ENCODE peak calls at places on chromosomes 6 and 20, in nine cellular contexts. Z is fibroblast of lung, G is AG04449, S is endodermal cell, O is choroid plexus epithelial cell, C is fibroblast of the aortic adventitia, V is AG04450, N is HCT116, E is GM12878. T is an unnamed sample.

GRCh38 chr20:49479785-49480184 is 2.7 kb downstream of the KCNB1 start:
- DNase-seq in Z (no peak), G (no peak), S (peak), O (no peak), C (no peak), V (no peak), N (no peak), E (no peak), T (no peak)

GRCh38 chr20:54980321-54980960 is 505.0 kb downstream of the DOK5 start:
- DNase-seq in Z (no peak), G (no peak), S (no peak), O (peak), C (no peak), V (no peak), N (no peak), E (no peak), T (no peak)

GRCh38 chr6:39865011-39865888 is 69.0 kb downstream of the MOCS1 start:
- DNase-seq in Z (peak), G (no peak), S (peak), O (peak), C (peak), V (no peak), N (peak), E (no peak), T (peak)

GRCh38 chr6:18147160-18147559 is 7.7 kb downstream of the TPMT start:
- DNase-seq in Z (no peak), G (no peak), S (no peak), O (no peak), C (peak), V (no peak), N (no peak), E (no peak), T (peak)

GRCh38 chr6:84671188-84671587 is 93.2 kb downstream of the TBX18 start:
- DNase-seq in Z (no peak), G (no peak), S (no peak), O (no peak), C (no peak), V (no peak), N (no peak), E (no peak), T (no peak)

GRCh38 chr6:47440722-47441121 is 36.9 kb upstream of the CD2AP start:
- DNase-seq in Z (no peak), G (no peak), S (no peak), O (no peak), C (no peak), V (no peak), N (no peak), E (peak), T (no peak)

GRCh38 chr20:20076297-20077065 is 24.1 kb downstream of the CFAP61 start:
- DNase-seq in Z (peak), G (no peak), S (no peak), O (peak), C (peak), V (peak), N (no peak), E (no peak), T (peak)

GRCh38 chr6:111861321-111861938 is 11.8 kb downstream of the FYN start:
- DNase-seq in Z (no peak), G (no peak), S (no peak), O (no peak), C (no peak), V (no peak), N (no peak), E (no peak), T (no peak)

GRCh38 chr6:36616888-36617521 is 22.8 kb downstream of the SRSF3 start:
- DNase-seq in Z (no peak), G (no peak), S (no peak), O (no peak), C (no peak), V (no peak), N (peak), E (no peak), T (peak)

GRCh38 chr6:130796313-130796905 is 30.8 kb upstream of the SMLR1 start:
- DNase-seq in Z (peak), G (no peak), S (no peak), O (peak), C (peak), V (no peak), N (no peak), E (no peak), T (peak)

GRCh38 chr6:167682125-167682524 is 144.6 kb upstream of the AFDN start:
- DNase-seq in Z (no peak), G (no peak), S (no peak), O (no peak), C (no peak), V (no peak), N (no peak), E (no peak), T (no peak)

GRCh38 chr6:112717401-112717800 is 370.3 kb downstream of the RFPL4B start:
- DNase-seq in Z (peak), G (no peak), S (no peak), O (peak), C (peak), V (no peak), N (no peak), E (no peak), T (peak)

GRCh38 chr6:131575834-131576478 is 2.9 kb downstream of the ARG1 start:
- DNase-seq in Z (no peak), G (no peak), S (no peak), O (no peak), C (no peak), V (no peak), N (no peak), E (no peak), T (no peak)

GRCh38 chr6:53042112-53042511 is 23.1 kb upstream of the FBXO9 start:
- DNase-seq in Z (peak), G (peak), S (no peak), O (peak), C (peak), V (peak), N (peak), E (no peak), T (peak)

GRCh38 chr20:14434379-14435136 is 97.1 kb upstream of the FLRT3 start:
- DNase-seq in Z (peak), G (no peak), S (no peak), O (peak), C (peak), V (peak), N (no peak), E (no peak), T (no peak)

GRCh38 chr6:169812257-169812644 is 60.8 kb downstream of the ERMARD start:
- DNase-seq in Z (no peak), G (no peak), S (no peak), O (no peak), C (no peak), V (no peak), N (no peak), E (no peak), T (no peak)

GRCh38 chr20:34302312-34302722 is 838 bp downstream of the AHCY start:
- DNase-seq in Z (peak), G (no peak), S (no peak), O (peak), C (peak), V (no peak), N (no peak), E (no peak), T (peak)
- TF ChIP-seq CTCF in Z (no peak), G (no peak), S (peak), O (peak), C (peak), V (peak), N (no peak), E (no peak), T (peak)

GRCh38 chr6:42316981-42317380 is 99.3 kb upstream of the MRPS10 start:
- DNase-seq in Z (peak), G (no peak), S (no peak), O (no peak), C (peak), V (no peak), N (no peak), E (peak), T (no peak)
- H3K4me3 ChIP-seq in Z (no peak), G (no peak), S (no peak), O (no peak), C (no peak), V (no peak), N (no peak), E (no peak), T (no peak)

GRCh38 chr6:68634503-68635411 is at the start of gene ADGRB3:
- DNase-seq in Z (peak), G (no peak), S (peak), O (peak), C (peak), V (no peak), N (no peak), E (no peak), T (peak)
- TF ChIP-seq CTCF in Z (no peak), G (no peak), S (peak), O (peak), C (no peak), V (no peak), N (no peak), E (no peak), T (no peak)

GRCh38 chr6:148514091-148514850 is 171.6 kb downstream of the SASH1 start:
- DNase-seq in Z (no peak), G (no peak), S (no peak), O (no peak), C (peak), V (no peak), N (no peak), E (no peak), T (peak)
- H3K4me3 ChIP-seq in Z (no peak), G (no peak), S (no peak), O (no peak), C (peak), V (no peak), N (no peak), E (no peak), T (peak)

T was measured in AG10803.